ENCODE peak calls at places on chromosomes 13 and 19, in six cellular contexts. K, U, D, Q, H and A are unnamed samples.

GRCh38 chr13:50352720-50353491 is 337.7 kb downstream of the KCNRG start:
- DNase-seq in K (no peak), U (no peak), D (no peak), Q (no peak), H (no peak), A (no peak)

GRCh38 chr19:29596885-29597525 is 9.1 kb upstream of the POP4 start:
- DNase-seq in K (no peak), U (peak), D (no peak), Q (no peak), H (no peak), A (no peak)

GRCh38 chr13:21039097-21039800 is 22.1 kb downstream of the LATS2 start:
- DNase-seq in K (no peak), U (no peak), D (no peak), Q (no peak), H (no peak), A (no peak)

GRCh38 chr19:34837262-34837661 is 64.2 kb upstream of the ZNF599 start:
- DNase-seq in K (no peak), U (no peak), D (no peak), Q (no peak), H (no peak), A (no peak)

GRCh38 chr13:89465366-89465765 is 1794.2 kb downstream of the SLITRK5 start:
- DNase-seq in K (no peak), U (no peak), D (no peak), Q (no peak), H (no peak), A (no peak)

GRCh38 chr13:57996717-57997116 is 365.2 kb downstream of the PCDH17 start:
- DNase-seq in K (no peak), U (no peak), D (no peak), Q (no peak), H (no peak), A (no peak)

GRCh38 chr19:42201489-42202289 is 15.8 kb downstream of the DEDD2 start:
- DNase-seq in K (peak), U (peak), D (no peak), Q (no peak), H (no peak), A (no peak)

GRCh38 chr13:92074658-92075057 is 676.2 kb downstream of the GPC5 start:
- DNase-seq in K (no peak), U (peak), D (peak), Q (no peak), H (no peak), A (peak)

GRCh38 chr13:114129649-114130062 is 2.8 kb downstream of the RASA3 start:
- DNase-seq in K (no peak), U (no peak), D (no peak), Q (no peak), H (no peak), A (no peak)